ENCODE peak calls at places on chromosomes 2 and 18, in five cellular contexts. U is HFFc6, D is mesothelial cell of epicardium, B is fibroblast of lung, F is AG04449. R is an unnamed sample.
A peak's percentile ranks its signal among the peaks of the same experiment; 100 is the strongest.

GRCh38 chr2:38943784-38944183 is 54.1 kb downstream of the ARHGEF33 start:
- DNase-seq in F (no peak), B (no peak), D (no peak), U (no peak), R (no peak)

GRCh38 chr2:153871231-153872221 is at the start of gene GALNT13:
- DNase-seq in B (peak; percentile 55), U (no peak), D (peak; percentile 50), F (no peak), R (peak; percentile 80)

GRCh38 chr2:44392338-44392943 is 30.7 kb downstream of the CAMKMT start:
- DNase-seq in F (no peak), D (peak; percentile 30), B (peak; percentile 9), U (peak; percentile 24), R (peak; percentile 50)

GRCh38 chr2:201072201-201072530 is 365 bp downstream of the NDUFB3 start:
- DNase-seq in U (no peak), F (no peak), B (no peak), D (no peak), R (no peak)

GRCh38 chr18:74745658-74746403 is 148.2 kb downstream of the ZNF407 start:
- DNase-seq in F (no peak), B (peak; percentile 87), D (no peak), U (peak; percentile 87), R (no peak)

GRCh38 chr2:26669099-26669498 is 23.4 kb upstream of the KCNK3 start:
- DNase-seq in D (no peak), B (no peak), U (no peak), F (no peak), R (no peak)

GRCh38 chr18:61285777-61286176 is 47.5 kb upstream of the CDH20 start:
- DNase-seq in U (no peak), B (no peak), D (no peak), F (no peak), R (no peak)

GRCh38 chr18:22609642-22610041 is 191.9 kb upstream of the CTAGE1 start:
- DNase-seq in F (no peak), D (no peak), U (no peak), B (peak; percentile 63), R (no peak)

GRCh38 chr2:98487806-98488189 is 43.1 kb downstream of the INPP4A start:
- DNase-seq in B (no peak), D (no peak), U (no peak), F (no peak), R (peak; percentile 53)

GRCh38 chr18:3032721-3033120 is 19.8 kb upstream of the LPIN2 start:
- DNase-seq in D (no peak), F (no peak), B (no peak), U (no peak), R (no peak)

GRCh38 chr2:143581989-143582719 is 452.9 kb downstream of the ARHGAP15 start:
- DNase-seq in D (no peak), F (no peak), B (no peak), U (no peak), R (no peak)

GRCh38 chr2:8684885-8685696 is 3.2 kb downstream of the ID2 start:
- DNase-seq in D (peak; percentile 48), U (peak; percentile 52), B (peak; percentile 52), F (no peak), R (peak; percentile 58)

GRCh38 chr18:12811191-12811950 is 72.7 kb downstream of the PTPN2 start:
- DNase-seq in B (no peak), F (no peak), D (no peak), U (peak; percentile 8), R (no peak)

GRCh38 chr2:159256159-159256558 is 30.3 kb downstream of the WDSUB1 start:
- DNase-seq in F (peak; percentile 31), B (peak; percentile 14), U (peak; percentile 68), D (no peak), R (no peak)

GRCh38 chr2:162126145-162126926 is 25.7 kb downstream of the GCG start:
- DNase-seq in F (no peak), D (no peak), B (peak; percentile 45), U (no peak), R (no peak)

GRCh38 chr18:12803069-12803936 is 80.7 kb downstream of the PTPN2 start:
- DNase-seq in U (no peak), B (no peak), D (no peak), F (no peak), R (no peak)

GRCh38 chr2:134782792-134783191 is 55.6 kb upstream of the ACMSD start:
- DNase-seq in B (no peak), U (peak; percentile 28), D (no peak), F (no peak), R (no peak)

GRCh38 chr2:105454801-105455485 is 56.1 kb upstream of the FHL2 start:
- DNase-seq in D (no peak), B (peak; percentile 90), U (peak; percentile 85), F (peak; percentile 53), R (peak; percentile 24)

GRCh38 chr2:232315049-232315922 is 63.3 kb upstream of the ALPP start:
- DNase-seq in B (peak; percentile 81), D (no peak), F (peak; percentile 68), U (peak; percentile 5), R (no peak)

GRCh38 chr2:215149894-215150293 is 11.5 kb upstream of the ABCA12 start:
- DNase-seq in F (no peak), D (no peak), B (no peak), U (no peak), R (no peak)

GRCh38 chr2:227582369-227582768 is 16.3 kb upstream of the SCYGR2 start:
- DNase-seq in F (no peak), U (no peak), D (no peak), B (no peak), R (no peak)

GRCh38 chr2:30663806-30664205 is 143.4 kb downstream of the CAPN13 start:
- DNase-seq in B (no peak), U (no peak), D (no peak), F (no peak), R (no peak)

GRCh38 chr2:232139171-232139594 is 177.7 kb downstream of the DIS3L2 start:
- DNase-seq in F (no peak), D (no peak), U (no peak), B (no peak), R (no peak)

GRCh38 chr2:239294571-239295054 is 106.2 kb downstream of the HDAC4 start:
- DNase-seq in F (no peak), U (no peak), B (no peak), D (no peak), R (no peak)

GRCh38 chr2:188452084-188452483 is 160.4 kb downstream of the GULP1 start:
- DNase-seq in D (no peak), B (peak; percentile 32), F (no peak), U (no peak), R (no peak)

GRCh38 chr2:178330175-178331021 is 120.6 kb downstream of the PRKRA start:
- DNase-seq in B (no peak), D (no peak), F (no peak), U (no peak), R (no peak)

GRCh38 chr2:101736861-101737291 is 39.4 kb downstream of the MAP4K4 start:
- DNase-seq in B (peak; percentile 77), U (peak; percentile 68), F (no peak), D (no peak), R (no peak)

GRCh38 chr18:62450546-62451395 is 72.1 kb upstream of the ZCCHC2 start:
- DNase-seq in D (no peak), U (peak; percentile 86), F (peak; percentile 5), B (peak; percentile 81), R (peak; percentile 72)

GRCh38 chr2:104878863-104879512 is 25.1 kb downstream of the POU3F3 start:
- DNase-seq in U (no peak), B (no peak), D (no peak), F (no peak), R (no peak)

GRCh38 chr2:240506406-240507059 is 51.3 kb downstream of the ANKMY1 start:
- DNase-seq in D (no peak), U (no peak), B (no peak), F (no peak), R (no peak)

GRCh38 chr2:144515425-144515693 is 4.6 kb downstream of the ZEB2 start:
- DNase-seq in B (no peak), U (no peak), D (no peak), F (no peak), R (no peak)

DNA sequence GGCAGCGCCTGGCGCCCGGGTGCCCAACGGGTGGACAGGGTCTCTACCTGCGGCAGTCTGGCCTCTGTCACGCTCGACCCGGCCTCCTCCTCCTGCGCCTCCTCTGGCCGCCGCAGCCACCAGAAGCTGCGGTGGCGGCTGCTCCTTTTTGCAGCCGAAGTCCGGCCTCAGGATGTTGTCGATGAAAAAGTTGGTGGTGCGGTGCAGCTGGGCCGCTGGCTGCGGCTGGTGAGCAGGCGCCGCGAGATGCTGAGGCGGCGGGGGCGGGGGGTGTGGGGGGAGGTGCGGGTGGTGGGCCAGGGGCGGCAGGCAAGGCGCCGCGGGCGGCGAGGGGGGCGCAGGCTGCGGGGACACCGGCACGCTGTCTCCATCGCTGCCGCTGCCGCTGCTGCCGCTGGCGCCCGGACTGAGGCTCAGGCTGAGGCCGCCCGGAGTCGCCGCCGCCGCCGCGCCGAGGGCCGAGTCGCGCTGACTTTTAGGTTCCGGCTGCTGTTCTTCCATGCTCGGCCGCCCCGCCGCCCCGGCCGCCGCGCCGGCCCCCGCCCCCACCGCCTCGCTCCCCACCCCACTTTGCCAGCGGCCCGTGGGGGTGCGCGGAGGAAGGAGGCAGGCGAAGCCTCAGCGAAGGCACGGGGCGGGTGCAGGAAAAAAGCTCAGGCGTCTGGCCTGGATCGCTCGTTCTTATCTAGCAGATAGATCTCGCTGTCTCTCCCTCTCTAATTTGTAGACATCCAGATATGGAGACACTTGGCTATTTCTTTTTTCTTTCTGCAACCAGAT is 591 bp downstream of the EN1 start:
- DNase-seq in D (no peak), U (no peak), F (no peak), B (no peak), R (peak; percentile 33)
- TF ChIP-seq CTCF in D (no peak), U (no peak), F (peak; percentile 10), B (no peak), R (no peak)

GRCh38 chr2:172234716-172235661 is 132.3 kb upstream of the DLX2 start:
- DNase-seq in B (no peak), F (no peak), D (no peak), U (no peak), R (peak; percentile 40)
- TF ChIP-seq CTCF in B (no peak), F (no peak), D (no peak), U (no peak), R (no peak)

GRCh38 chr18:73520229-73520628 is 627.4 kb downstream of the FBXO15 start:
- DNase-seq in B (no peak), U (no peak), F (no peak), D (no peak), R (no peak)
- TF ChIP-seq CTCF in B (no peak), U (peak; percentile 48), F (peak; percentile 14), D (peak; percentile 44), R (peak; percentile 16)

GRCh38 chr2:29314816-29315571 is 199.8 kb downstream of the CLIP4 start:
- DNase-seq in U (no peak), D (no peak), B (peak; percentile 74), F (no peak), R (peak; percentile 64)
- TF ChIP-seq CTCF in U (no peak), D (no peak), B (no peak), F (peak; percentile 26), R (no peak)

R was measured in glutamatergic neuron.